ENCODE peak calls at places on chromosomes 16 and 17, in four cellular contexts. M, F, O and P are unnamed samples.

GRCh38 chr17:67557052-67557845 is 160.5 kb upstream of the NOL11 start:
- DNase-seq in M (no peak), F (no peak), O (no peak), P (no peak)

GRCh38 chr16:726188-726437 is 130 bp downstream of the CCDC78 start:
- DNase-seq in M (no peak), F (no peak), O (no peak), P (no peak)

GRCh38 chr16:74591914-74592650 is 14.8 kb downstream of the GLG1 start:
- DNase-seq in M (no peak), F (no peak), O (no peak), P (no peak)

GRCh38 chr17:38464723-38465419 is 36.6 kb downstream of the ARHGAP23 start:
- DNase-seq in M (no peak), F (no peak), O (peak; percentile 94), P (peak; percentile 81)

GRCh38 chr17:67243284-67243683 is 1.7 kb downstream of the HELZ start:
- DNase-seq in M (peak; percentile 18), F (no peak), O (no peak), P (no peak)

GRCh38 chr17:48002208-48002919 is 31.5 kb downstream of the CDK5RAP3 start:
- DNase-seq in M (peak; percentile 35), F (no peak), O (peak; percentile 87), P (peak; percentile 85)

GRCh38 chr16:56916571-56917403 is 15.2 kb upstream of the HERPUD1 start:
- DNase-seq in M (peak; percentile 28), F (peak; percentile 94), O (no peak), P (no peak)

GRCh38 chr17:35089846-35090193 is 26.3 kb upstream of the RFFL start:
- DNase-seq in M (peak; percentile 63), F (no peak), O (peak; percentile 34), P (peak; percentile 54)

GRCh38 chr16:70704586-70704985 is 18.7 kb upstream of the MTSS2 start:
- DNase-seq in M (no peak), F (no peak), O (no peak), P (no peak)

GRCh38 chr16:88285514-88285822 is 97.3 kb upstream of the ZNF469 start:
- DNase-seq in M (no peak), F (no peak), O (no peak), P (no peak)

GRCh38 chr16:12674096-12674495 is 129.6 kb downstream of the CPPED1 start:
- DNase-seq in M (no peak), F (no peak), O (peak; percentile 46), P (peak; percentile 62)

GRCh38 chr17:1762233-1762905 is 509 bp downstream of the SERPINF1 start:
- DNase-seq in M (peak; percentile 72), F (no peak), O (peak; percentile 39), P (no peak)

GRCh38 chr17:81157848-81158687 is 7.2 kb upstream of the PVALEF start:
- DNase-seq in M (no peak), F (no peak), O (no peak), P (no peak)

GRCh38 chr16:4683255-4684029 is 9.9 kb upstream of the NUDT16L1 start:
- DNase-seq in M (no peak), F (no peak), O (no peak), P (no peak)

GRCh38 chr16:81521141-81521626 is 76.6 kb downstream of the CMIP start:
- DNase-seq in M (no peak), F (no peak), O (no peak), P (no peak)

GRCh38 chr17:78839762-78840529 is 668 bp downstream of the USP36 start:
- DNase-seq in M (peak; percentile 51), F (peak; percentile 51), O (peak; percentile 76), P (peak; percentile 27)

GRCh38 chr16:59412275-59412841 is 678.2 kb upstream of the GOT2 start:
- DNase-seq in M (no peak), F (peak; percentile 9), O (peak; percentile 30), P (peak; percentile 32)

GRCh38 chr17:42055496-42055895 is 5.1 kb upstream of the C17orf113 start:
- DNase-seq in M (no peak), F (no peak), O (peak; percentile 12), P (no peak)

GRCh38 chr17:39001703-39002637 is 34.8 kb upstream of the FBXO47 start:
- DNase-seq in M (peak; percentile 64), F (no peak), O (peak; percentile 13), P (peak; percentile 35)

GRCh38 chr16:87437911-87438610 is 45.9 kb downstream of the MAP1LC3B start:
- DNase-seq in M (no peak), F (no peak), O (peak; percentile 40), P (no peak)

GRCh38 chr16:72609933-72610332 is 438.0 kb upstream of the PMFBP1 start:
- DNase-seq in M (no peak), F (no peak), O (no peak), P (no peak)

GRCh38 chr17:208429-208828 is 27.0 kb upstream of the DOC2B start:
- DNase-seq in M (no peak), F (no peak), O (no peak), P (no peak)

GRCh38 chr16:84502075-84502474 is 2.4 kb downstream of the MEAK7 start:
- DNase-seq in M (no peak), F (no peak), O (no peak), P (no peak)

GRCh38 chr17:65093930-65094329 is 37.4 kb upstream of the GNA13 start:
- DNase-seq in M (peak; percentile 50), F (no peak), O (no peak), P (no peak)

GRCh38 chr16:66324785-66325184 is 41.7 kb upstream of the CDH5 start:
- DNase-seq in M (peak; percentile 83), F (no peak), O (no peak), P (peak; percentile 16)

GRCh38 chr17:1271020-1271423 is 778 bp downstream of the BHLHA9 start:
- DNase-seq in M (no peak), F (no peak), O (no peak), P (no peak)

GRCh38 chr16:15427648-15428239 is 6.6 kb upstream of the BMERB1 start:
- DNase-seq in M (peak; percentile 86), F (no peak), O (peak; percentile 84), P (peak; percentile 82)

GRCh38 chr17:71975998-71976649 is 144.7 kb upstream of the SOX9 start:
- DNase-seq in M (peak; percentile 42), F (no peak), O (peak; percentile 97), P (no peak)

GRCh38 chr16:21611546-21612384 is 12.4 kb downstream of the METTL9 start:
- DNase-seq in M (no peak), F (no peak), O (no peak), P (no peak)

GRCh38 chr17:52681486-52681885 is 523.0 kb upstream of the CA10 start:
- DNase-seq in M (no peak), F (no peak), O (no peak), P (no peak)

GRCh38 chr16:24255446-24256352 is at the start of gene CACNG3:
- DNase-seq in M (peak; percentile 70), F (peak; percentile 77), O (peak; percentile 33), P (peak; percentile 30)

DNA sequence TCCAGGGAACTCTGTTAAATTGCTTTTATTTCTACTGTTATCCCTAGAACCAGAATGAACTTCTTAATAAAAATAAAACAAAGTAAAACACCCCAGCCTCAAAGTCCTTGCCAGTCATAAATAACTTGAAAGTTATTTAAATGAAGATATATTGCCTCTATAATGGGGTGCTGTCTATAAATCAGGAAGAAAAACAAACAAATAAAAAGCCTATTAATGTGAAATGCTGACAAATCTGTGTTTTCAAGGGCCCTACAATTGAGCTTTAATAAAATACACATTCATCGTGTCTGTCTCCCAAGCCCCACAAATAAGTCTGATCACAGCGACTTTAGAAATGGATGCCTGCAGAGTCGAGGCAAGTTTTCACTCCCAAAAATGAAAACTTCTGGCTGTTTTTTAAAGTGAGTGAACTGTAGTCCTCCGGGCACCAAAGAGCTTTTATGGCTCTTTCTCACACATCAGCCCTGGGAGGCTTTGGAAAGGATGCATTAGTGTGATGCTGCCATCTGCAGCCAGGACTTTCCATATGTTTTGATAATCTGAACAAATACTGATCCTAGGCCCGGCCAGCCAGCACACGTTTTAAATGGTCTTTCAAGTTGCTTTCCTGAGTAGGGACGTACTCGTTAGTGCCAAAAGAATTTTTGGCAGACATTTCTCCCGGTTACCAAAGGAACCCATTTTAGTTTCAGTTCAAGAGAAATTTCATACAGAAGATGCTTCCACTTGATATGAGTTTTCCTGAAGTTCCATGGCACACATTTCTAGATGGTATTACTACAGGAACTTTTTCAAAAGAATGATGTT is 16.3 kb downstream of the NACA2 start:
- DNase-seq in M (peak; percentile 34), F (no peak), O (peak; percentile 65), P (peak; percentile 16)
- H2AFZ ChIP-seq in M (no peak overlapping the region), F (no peak overlapping the region), O (peak overlapping the region; percentile 86), P (no peak overlapping the region)

GRCh38 chr16:31355701-31356100 is 725 bp downstream of the ITGAX start:
- DNase-seq in M (no peak), F (no peak), O (no peak), P (no peak)

GRCh38 chr16:31360296-31360695 is 5.3 kb downstream of the ITGAX start:
- DNase-seq in M (no peak), F (no peak), O (no peak), P (no peak)

GRCh38 chr16:31354394-31355291 is at the start of gene ITGAX:
- DNase-seq in M (peak; percentile 32), F (no peak), O (peak; percentile 20), P (peak; percentile 34)

GRCh38 chr16:31357324-31358156 is 2.6 kb downstream of the ITGAX start:
- DNase-seq in M (no peak), F (no peak), O (no peak), P (no peak)

GRCh38 chr16:31356566-31357323 is 1.8 kb downstream of the ITGAX start:
- DNase-seq in M (no peak), F (no peak), O (no peak), P (no peak)
- H2AFZ ChIP-seq in M (no peak overlapping the region), F (no peak overlapping the region), O (no peak overlapping the region), P (no peak overlapping the region)

GRCh38 chr17:7572338-7572587 is 7.2 kb upstream of the CD68 start:
- DNase-seq in M (no peak), F (no peak), O (no peak), P (no peak)
- H2AFZ ChIP-seq in M (no peak overlapping the region), F (peak overlapping the region; percentile 10), O (peak overlapping the region; percentile 90), P (peak overlapping the region; percentile 43)

DNA sequence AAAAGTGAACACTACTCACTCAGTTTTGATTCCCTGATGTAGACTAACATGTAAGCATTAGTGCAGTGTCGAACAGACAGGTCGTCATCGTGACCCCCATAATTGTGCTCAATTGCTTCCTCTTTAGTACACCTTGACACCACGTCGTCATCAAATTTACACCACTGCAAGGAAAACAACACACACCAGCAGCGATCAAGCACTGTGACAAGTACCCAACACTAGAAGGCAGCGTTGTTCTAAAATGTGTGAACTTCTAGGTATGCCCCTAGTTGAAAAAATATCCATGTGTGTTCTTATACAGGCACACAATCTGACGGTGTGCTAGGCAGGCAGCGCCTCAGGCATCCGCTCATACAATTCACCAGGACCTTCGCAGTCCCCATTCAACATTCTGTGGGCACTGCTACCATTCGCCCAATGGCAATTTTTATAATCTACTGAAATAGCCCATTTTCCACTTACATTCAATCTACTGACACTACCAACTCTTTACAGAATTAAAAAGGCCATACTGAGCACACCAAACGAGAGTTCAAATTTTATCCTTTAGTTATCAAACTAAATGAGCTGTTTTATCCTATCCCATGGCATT is 23.1 kb downstream of the LITAFD start:
- DNase-seq in M (peak; percentile 52), F (peak; percentile 24), O (peak; percentile 45), P (peak; percentile 42)
- H2AFZ ChIP-seq in M (no peak overlapping the region), F (no peak overlapping the region), O (no peak overlapping the region), P (no peak overlapping the region)

GRCh38 chr17:44552361-44552760 is 4.9 kb upstream of the FZD2 start:
- DNase-seq in M (no peak), F (no peak), O (no peak), P (no peak)
- H2AFZ ChIP-seq in M (no peak overlapping the region), F (no peak overlapping the region), O (peak overlapping the region; percentile 77), P (no peak overlapping the region)